ENCODE peak calls at places on chromosomes 16 and 17, in six cellular contexts. M is fibroblast of mammary gland; B is mucosa of descending colon; D is CD4-positive, alpha-beta T cell; Q is AG09319; W is BJ. I is an unnamed sample.

GRCh38 chr17:81825841-81826471 is 7.1 kb downstream of the MCRIP1 start:
- DNase-seq in M (no peak), B (no peak), D (no peak), Q (no peak), W (no peak), I (no peak)

GRCh38 chr17:58337126-58337599 is 8.6 kb upstream of the TSPOAP1 start:
- DNase-seq in M (no peak), B (peak; percentile 50), D (peak; percentile 63), Q (no peak), W (no peak), I (peak; percentile 48)

GRCh38 chr17:81144423-81144781 is 20.9 kb upstream of the PVALEF start:
- DNase-seq in M (no peak), B (no peak), D (no peak), Q (no peak), W (no peak), I (no peak)

GRCh38 chr16:69727916-69728270 is 1.5 kb upstream of the NQO1 start:
- DNase-seq in M (no peak), B (peak; percentile 25), D (no peak), Q (no peak), W (no peak), I (no peak)

GRCh38 chr17:21318439-21318838 is 33.9 kb downstream of the MAP2K3 start:
- DNase-seq in M (no peak), B (no peak), D (no peak), Q (no peak), W (no peak), I (no peak)

GRCh38 chr17:74539281-74539820 is 6.6 kb downstream of the CD300C start:
- DNase-seq in M (no peak), B (no peak), D (no peak), Q (no peak), W (no peak), I (no peak)

GRCh38 chr17:40373999-40374398 is 9.5 kb upstream of the GJD3 start:
- DNase-seq in M (no peak), B (peak; percentile 55), D (no peak), Q (no peak), W (no peak), I (no peak)

GRCh38 chr16:14608111-14608566 is 21.9 kb downstream of the PARN start:
- DNase-seq in M (no peak), B (no peak), D (no peak), Q (no peak), W (no peak), I (no peak)

GRCh38 chr16:86048882-86049585 is 150.1 kb downstream of the IRF8 start:
- DNase-seq in M (no peak), B (no peak), D (no peak), Q (no peak), W (no peak), I (no peak)

GRCh38 chr17:41868568-41868967 is 3.3 kb upstream of the KLHL11 start:
- DNase-seq in M (no peak), B (no peak), D (no peak), Q (no peak), W (no peak), I (no peak)

GRCh38 chr17:82160081-82160480 is 52.6 kb downstream of the CCDC57 start:
- DNase-seq in M (peak; percentile 38), B (no peak), D (no peak), Q (no peak), W (no peak), I (no peak)

GRCh38 chr17:33520404-33521032 is 227.4 kb upstream of the ASIC2 start:
- DNase-seq in M (peak; percentile 26), B (peak; percentile 62), D (peak; percentile 9), Q (no peak), W (no peak), I (peak; percentile 20)

GRCh38 chr16:49048557-49048956 is 233.1 kb downstream of the CBLN1 start:
- DNase-seq in M (no peak), B (no peak), D (no peak), Q (no peak), W (no peak), I (no peak)

GRCh38 chr17:68595496-68595895 is 5.7 kb downstream of the FAM20A start:
- DNase-seq in M (peak; percentile 54), B (no peak), D (no peak), Q (no peak), W (no peak), I (no peak)

GRCh38 chr16:89442990-89443726 is 47.2 kb downstream of the ANKRD11 start:
- DNase-seq in M (peak; percentile 74), B (no peak), D (no peak), Q (peak; percentile 57), W (no peak), I (no peak)

GRCh38 chr16:30910427-30911029 is 12.8 kb upstream of the FBXL19 start:
- DNase-seq in M (no peak), B (no peak), D (no peak), Q (no peak), W (no peak), I (no peak)

GRCh38 chr17:61456688-61457225 is 4.5 kb downstream of the TBX4 start:
- DNase-seq in M (no peak), B (no peak), D (no peak), Q (no peak), W (no peak), I (no peak)

GRCh38 chr16:14007460-14007859 is 63.7 kb upstream of the MRTFB start:
- DNase-seq in M (peak; percentile 95), B (no peak), D (no peak), Q (peak; percentile 60), W (peak; percentile 19), I (no peak)

GRCh38 chr17:10292057-10292931 is 80.5 kb downstream of the MYH13 start:
- DNase-seq in M (peak; percentile 81), B (no peak), D (no peak), Q (no peak), W (no peak), I (no peak)

DNA sequence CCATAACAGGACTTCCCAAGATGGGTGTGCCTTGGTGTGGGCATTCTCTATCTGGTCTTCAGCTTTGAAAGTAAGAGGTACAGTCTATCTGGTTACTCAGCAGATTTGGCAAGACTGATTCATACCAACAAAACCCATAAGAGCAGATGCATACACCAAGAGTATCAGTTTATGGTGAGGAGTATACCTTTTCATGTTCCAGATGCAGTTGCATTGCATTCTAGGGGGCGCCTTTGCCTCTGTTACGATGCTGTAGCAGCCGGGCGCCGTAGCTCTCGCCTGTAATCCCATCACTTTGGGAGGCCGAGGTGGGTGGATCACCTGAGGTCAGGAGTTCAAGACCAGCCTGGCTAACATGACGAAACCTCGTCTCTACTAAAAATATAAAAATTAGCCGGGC is 31.1 kb upstream of the CARMIL2 start:
- DNase-seq in M (peak; percentile 16), B (no peak), D (no peak), Q (no peak), W (no peak), I (no peak)
- TF ChIP-seq CTCF in M (no peak), B (no peak), D (no peak), Q (no peak), W (no peak), I (no peak)

DNA sequence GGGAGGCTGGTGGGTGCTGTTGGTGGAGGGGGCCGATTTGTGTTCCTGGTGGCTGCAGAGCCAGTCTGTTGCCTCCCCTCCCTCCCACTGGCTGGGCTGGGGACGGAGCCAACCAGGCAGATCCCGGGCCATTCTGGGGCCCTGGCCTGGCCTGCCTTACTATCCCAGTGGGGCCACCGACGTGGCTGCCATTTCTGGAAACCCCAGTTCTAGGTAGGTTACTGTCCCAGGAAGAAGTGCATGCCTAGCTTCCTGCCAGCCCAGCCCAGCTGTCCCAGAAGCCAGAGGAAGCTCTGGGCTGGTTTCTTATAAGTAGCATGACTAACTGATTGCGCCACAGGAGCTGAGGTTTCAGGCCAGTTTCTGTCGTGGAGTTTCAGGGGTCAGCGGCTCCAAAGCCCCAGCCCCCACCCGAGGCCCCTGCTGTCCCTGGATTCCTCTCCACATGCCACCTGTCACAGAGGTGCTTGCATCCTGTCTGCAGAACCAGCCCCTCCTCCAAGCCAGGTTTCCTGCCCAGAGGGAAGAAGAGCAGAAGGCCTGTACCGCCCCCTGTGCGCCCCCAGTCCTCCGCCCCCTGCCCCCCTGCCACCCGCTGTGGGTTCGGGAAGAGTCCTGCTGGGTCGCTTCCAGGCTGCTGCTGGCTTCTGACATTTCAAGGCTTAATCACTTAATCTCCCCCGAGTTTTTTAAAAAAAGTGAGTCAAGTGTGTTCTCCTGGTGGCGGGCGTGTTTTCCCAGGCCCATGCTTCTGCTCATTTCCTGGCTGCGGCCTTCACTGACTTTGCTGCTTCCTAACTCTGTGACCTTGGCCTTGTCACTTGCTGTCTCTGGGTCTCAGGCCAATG is 13.2 kb downstream of the IL4R start:
- DNase-seq in M (peak; percentile 97), B (peak; percentile 69), D (no peak), Q (peak; percentile 90), W (peak; percentile 63), I (no peak)
- TF ChIP-seq CTCF in M (no peak), B (no peak), D (peak; percentile 4), Q (no peak), W (peak; percentile 21), I (no peak)

DNA sequence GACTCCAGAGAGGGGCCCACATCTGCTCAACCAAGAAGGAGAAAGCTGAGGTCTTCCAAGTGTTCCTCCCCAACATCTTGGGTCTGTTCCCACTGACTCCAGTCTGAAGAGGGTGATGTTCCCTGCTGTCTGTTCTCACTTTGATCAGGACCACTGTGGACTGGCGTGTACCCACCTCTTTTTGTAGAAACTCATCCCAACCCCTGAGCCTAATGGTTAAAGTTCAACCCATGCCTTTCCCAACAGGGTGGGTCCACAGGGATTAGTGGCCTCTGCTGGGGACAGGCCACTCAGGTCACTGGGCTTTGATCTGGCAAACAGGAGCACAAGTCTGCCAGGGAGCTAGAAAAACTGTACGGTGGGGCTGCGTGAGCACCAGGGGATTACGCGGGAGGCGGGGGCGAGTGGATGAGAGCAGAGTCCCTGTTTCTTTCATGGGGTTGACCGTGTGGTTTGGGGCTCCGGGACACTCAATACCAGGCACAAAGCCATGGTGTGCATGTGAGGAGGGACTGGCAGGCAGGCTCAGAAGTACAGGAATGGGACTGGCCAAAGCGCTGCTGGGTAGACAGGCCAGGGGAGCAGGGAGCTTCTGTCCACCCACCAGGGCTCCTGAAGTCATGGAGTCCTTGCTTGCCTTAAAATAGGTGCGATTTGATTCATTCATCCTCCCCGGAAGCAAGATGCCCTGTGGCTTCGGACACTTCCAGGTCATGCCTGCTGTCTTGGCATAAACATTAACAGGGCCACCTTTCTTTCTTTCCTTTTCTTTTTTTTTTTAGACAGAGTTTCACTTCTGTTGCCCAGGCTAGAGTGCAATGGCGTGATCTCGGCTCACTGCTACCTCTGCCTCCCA is at the start of gene CA5A:
- DNase-seq in M (no peak), B (no peak), D (no peak), Q (no peak), W (no peak), I (no peak)
- TF ChIP-seq CTCF in M (no peak), B (no peak), D (no peak), Q (no peak), W (no peak), I (no peak)

DNA sequence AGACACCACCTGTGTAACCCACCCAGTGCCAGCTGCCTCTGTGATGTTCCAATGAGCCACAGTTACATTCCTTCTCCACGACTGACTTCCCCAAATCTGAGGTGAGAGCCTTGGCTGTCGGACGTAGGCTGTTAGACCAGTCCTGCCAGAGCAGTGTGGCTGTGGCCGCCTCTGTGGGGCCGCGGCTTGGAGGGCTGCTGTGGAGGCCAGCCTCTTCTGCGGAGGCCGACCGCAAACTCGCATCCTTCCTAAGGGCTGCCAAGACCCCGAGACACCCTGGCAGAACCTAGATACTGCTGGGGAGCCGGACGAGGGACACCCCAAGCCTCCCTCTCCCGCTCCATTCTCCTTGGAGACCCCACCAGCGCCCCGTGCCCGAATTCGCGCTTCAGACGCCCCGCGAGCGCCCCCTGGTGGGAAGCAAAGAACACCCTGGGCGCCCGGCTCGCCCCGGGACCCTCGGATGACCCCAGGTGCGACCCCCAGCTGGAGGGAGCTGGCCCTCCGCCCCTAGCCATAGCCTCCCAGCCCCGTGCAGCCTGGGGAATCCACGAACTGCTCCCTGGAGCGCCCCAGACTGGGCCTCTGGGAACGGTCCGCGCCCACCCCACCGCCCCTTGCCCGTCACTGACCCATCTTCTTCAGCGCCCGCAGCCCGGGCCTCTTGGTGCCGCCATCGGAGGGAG is 556 bp downstream of the PLCD3 start:
- DNase-seq in M (no peak), B (peak; percentile 81), D (peak; percentile 31), Q (no peak), W (no peak), I (peak; percentile 60)
- TF ChIP-seq CTCF in M (peak; percentile 53), B (peak; percentile 76), D (peak; percentile 88), Q (peak; percentile 82), W (peak; percentile 89), I (peak; percentile 23)

GRCh38 chr17:73126716-73127473 is 34.4 kb upstream of the SLC39A11 start:
- DNase-seq in M (peak; percentile 6), B (no peak), D (no peak), Q (no peak), W (no peak), I (no peak)
- TF ChIP-seq CTCF in M (no peak), B (no peak), D (no peak), Q (no peak), W (no peak), I (no peak)